ENCODE peak calls at places on chromosomes 12 and 14, in six cellular contexts. A is naive thymus-derived CD8-positive, alpha-beta T cell; E is caudate nucleus; S is posterior cingulate gyrus; L is left cardiac atrium; P is stimulated activated CD4-positive, alpha-beta T cell treated with anti-CD3 and anti-CD28 coated beads, Interleukin-4, amount 100 ng/mL, for 1 hour. I is an unnamed sample.

GRCh38 chr12:3315201-3315661 is 175.8 kb upstream of the PRMT8 start:
- DNase-seq in L (peak), S (no peak), P (no peak), A (no peak), E (no peak), I (peak)

GRCh38 chr12:103901518-103902173 is 28.6 kb upstream of the HSP90B1 start:
- DNase-seq in S (no peak), A (peak), E (no peak), P (peak), L (no peak), I (no peak)

GRCh38 chr12:118418385-118419057 is 42.2 kb downstream of the SUDS3 start:
- DNase-seq in S (no peak), L (no peak), P (no peak), A (no peak), E (no peak), I (no peak)

GRCh38 chr12:109288571-109288970 is 20.5 kb downstream of the FOXN4 start:
- DNase-seq in E (no peak), A (no peak), L (no peak), P (no peak), S (no peak), I (no peak)

GRCh38 chr12:64583395-64584172 is 26.7 kb upstream of the RASSF3 start:
- DNase-seq in E (no peak), P (no peak), S (no peak), L (no peak), A (no peak), I (no peak)

GRCh38 chr14:85233756-85234545 is 296.0 kb upstream of the FLRT2 start:
- DNase-seq in S (no peak), L (no peak), E (no peak), A (no peak), P (no peak), I (no peak)

GRCh38 chr12:26195250-26195640 is at the start of gene SSPN:
- DNase-seq in E (peak), A (no peak), L (peak), P (peak), S (peak), I (peak)

GRCh38 chr12:105431537-105431936 is 101.0 kb downstream of the C12orf75 start:
- DNase-seq in L (no peak), P (no peak), E (no peak), A (no peak), S (no peak), I (no peak)

GRCh38 chr12:98154850-98155249 is 360.5 kb upstream of the TMPO start:
- DNase-seq in P (no peak), E (no peak), L (no peak), S (no peak), A (no peak), I (no peak)

GRCh38 chr14:66508547-66508845 is 549 bp downstream of the GPHN start:
- DNase-seq in L (no peak), P (no peak), A (no peak), E (no peak), S (no peak), I (no peak)

GRCh38 chr12:82981150-82981549 is 294.4 kb downstream of the TMTC2 start:
- DNase-seq in P (no peak), A (no peak), S (no peak), L (no peak), E (no peak), I (no peak)

GRCh38 chr12:54047964-54048303 is 5.7 kb upstream of the HOXC4 start:
- DNase-seq in S (no peak), E (no peak), P (no peak), A (no peak), L (no peak), I (no peak)

GRCh38 chr12:77130193-77130592 is 64.8 kb upstream of the E2F7 start:
- DNase-seq in L (no peak), E (no peak), A (no peak), P (no peak), S (no peak), I (no peak)

GRCh38 chr14:80047761-80048160 is 163.5 kb downstream of the DIO2 start:
- DNase-seq in L (no peak), S (no peak), A (no peak), P (no peak), E (no peak), I (no peak)

GRCh38 chr12:105993766-105994165 is 145.0 kb downstream of the NUAK1 start:
- DNase-seq in P (no peak), L (no peak), S (no peak), E (no peak), A (no peak), I (no peak)

GRCh38 chr12:105223358-105223840 is 12.6 kb downstream of the APPL2 start:
- DNase-seq in P (no peak), A (no peak), L (no peak), E (no peak), S (no peak), I (no peak)

GRCh38 chr12:46369474-46370379 is 2.8 kb downstream of the SLC38A2 start:
- DNase-seq in P (no peak), A (no peak), S (no peak), E (no peak), L (no peak), I (no peak)

GRCh38 chr14:96096639-96097610 is 57.8 kb downstream of the C14orf132 start:
- DNase-seq in E (no peak), L (no peak), A (no peak), S (no peak), P (no peak), I (no peak)

GRCh38 chr14:64176330-64176729 is 117.8 kb downstream of the ESR2 start:
- DNase-seq in E (no peak), A (no peak), L (no peak), S (no peak), P (no peak), I (no peak)

GRCh38 chr12:123139926-123140674 is 10.8 kb downstream of the PITPNM2 start:
- DNase-seq in L (peak), P (no peak), S (no peak), E (no peak), A (no peak), I (no peak)

GRCh38 chr14:30614155-30614554 is 8.0 kb upstream of the SCFD1 start:
- DNase-seq in P (no peak), A (no peak), E (no peak), S (no peak), L (no peak), I (no peak)

GRCh38 chr12:112809684-112810083 is 18.1 kb downstream of the RPH3A start:
- DNase-seq in P (no peak), S (no peak), A (no peak), L (no peak), E (no peak), I (no peak)

GRCh38 chr14:32932921-32933622 is 5.6 kb upstream of the NPAS3 start:
- DNase-seq in P (no peak), S (peak), L (peak), A (no peak), E (peak), I (peak)

GRCh38 chr14:49999216-49999761 is 106.4 kb downstream of the ARF6 start:
- DNase-seq in S (no peak), E (no peak), A (peak), P (peak), L (peak), I (peak)

GRCh38 chr12:80068173-80068572 is 31.2 kb upstream of the OTOGL start:
- DNase-seq in L (no peak), S (no peak), P (no peak), E (no peak), A (no peak), I (no peak)

GRCh38 chr12:66354291-66354690 is 52.0 kb downstream of the HELB start:
- DNase-seq in A (no peak), E (no peak), P (no peak), S (no peak), L (no peak), I (no peak)

GRCh38 chr14:49770212-49770817 is 2.4 kb downstream of the KLHDC2 start:
- DNase-seq in P (no peak), E (no peak), L (no peak), S (no peak), A (no peak), I (no peak)

GRCh38 chr12:27965966-27966365 is 6.6 kb downstream of the PTHLH start:
- DNase-seq in A (no peak), P (no peak), E (no peak), L (no peak), S (no peak), I (no peak)

GRCh38 chr12:5085896-5086295 is 42.2 kb downstream of the KCNA5 start:
- DNase-seq in E (no peak), S (no peak), A (no peak), P (no peak), L (no peak), I (no peak)

GRCh38 chr12:131218291-131219172 is 264.8 kb downstream of the ADGRD1 start:
- DNase-seq in E (no peak), A (no peak), L (no peak), P (no peak), S (no peak), I (no peak)

GRCh38 chr14:24892730-24893059 is 157.3 kb downstream of the STXBP6 start:
- DNase-seq in A (no peak), E (no peak), L (no peak), P (no peak), S (no peak), I (no peak)